ENCODE peak calls at places on chromosomes 16 and 17, in six cellular contexts. W is activated CD8-positive, alpha-beta T cell treated with anti-CD3 and anti-CD28 coated beads for 36 hours; Y is skeletal muscle cell; H is activated CD4-positive, alpha-beta T cell treated with anti-CD3 and anti-CD28 coated beads, Interleukin-2, amount 10 ng/mL, durations not matched to agents 7 days and 5 days; Q is psoas muscle; P is head of caudate nucleus. N is an unnamed sample.

GRCh38 chr17:5585814-5586558 is 1.7 kb upstream of the NLRP1 start:
- DNase-seq in Y (no peak), Q (no peak), P (no peak), H (no peak), W (peak; percentile 54), N (no peak)

GRCh38 chr16:2497641-2498040 is 16.1 kb upstream of the ATP6V0C start:
- DNase-seq in Q (no peak), H (no peak), Y (no peak), P (no peak), W (no peak), N (no peak)

GRCh38 chr16:56093055-56093454 is 98.2 kb upstream of the GNAO1 start:
- DNase-seq in Y (no peak), W (no peak), P (no peak), H (no peak), Q (no peak), N (no peak)

GRCh38 chr16:13429411-13429810 is 490.5 kb upstream of the ERCC4 start:
- DNase-seq in Y (no peak), Q (no peak), H (no peak), W (no peak), P (no peak), N (no peak)

GRCh38 chr16:12119037-12119436 is 142.5 kb downstream of the SNX29 start:
- DNase-seq in H (no peak), Y (no peak), Q (no peak), W (no peak), P (no peak), N (no peak)

GRCh38 chr17:6430769-6431168 is 4.2 kb downstream of the AIPL1 start:
- DNase-seq in Q (no peak), Y (no peak), P (no peak), W (peak; percentile 50), H (no peak), N (no peak)

GRCh38 chr17:81184596-81184995 is 18.6 kb upstream of the AATK start:
- DNase-seq in P (no peak), Q (no peak), H (no peak), W (no peak), Y (no peak), N (no peak)

GRCh38 chr17:2071421-2072281 is 16.7 kb downstream of the HIC1 start:
- DNase-seq in P (no peak), W (no peak), H (no peak), Q (peak; percentile 39), Y (no peak), N (no peak)

GRCh38 chr17:45146616-45147101 is 1.6 kb upstream of the HEXIM1 start:
- DNase-seq in P (no peak), W (no peak), Q (peak; percentile 29), H (no peak), Y (no peak), N (no peak)

GRCh38 chr17:22303865-22304264 is 611.5 kb downstream of the KCNJ18 start:
- DNase-seq in Q (no peak), Y (no peak), H (no peak), P (no peak), W (no peak), N (no peak)

GRCh38 chr16:75288596-75289120 is 37.2 kb upstream of the BCAR1 start:
- DNase-seq in P (no peak), Q (no peak), Y (no peak), H (peak; percentile 84), W (peak; percentile 89), N (no peak)

N was measured in putamen.